ENCODE peak calls at places on chromosome 19, in five cellular contexts. K is GM23338, I is left ventricle myocardium inferior, S is heart left ventricle, O is A549. L is an unnamed sample. For H3K4me1, the result is how much of the 10 kb centered on the place peaks cover.

GRCh38 chr19:17648097-17648660 is 40.0 kb downstream of the UNC13A start:
- DNase-seq in S (no peak), O (no peak), K (peak), I (no peak), L (peak)

GRCh38 chr19:8340341-8341096 is 2.5 kb downstream of the KANK3 start:
- DNase-seq in K (peak), I (peak), S (peak), O (no peak), L (peak)

GRCh38 chr19:5624154-5624663 is 1.3 kb downstream of the SAFB start:
- DNase-seq in K (peak), S (peak), O (no peak), I (peak), L (peak)

GRCh38 chr19:47186337-47187022 is 44.5 kb downstream of the BBC3 start:
- DNase-seq in O (no peak), I (no peak), K (no peak), S (no peak), L (no peak)

GRCh38 chr19:19526581-19527370 is 1.9 kb upstream of the YJEFN3 start:
- DNase-seq in I (no peak), K (no peak), S (no peak), O (no peak), L (no peak)

GRCh38 chr19:47157455-47158321 is 27.1 kb downstream of the SAE1 start:
- DNase-seq in I (peak), S (peak), O (no peak), K (peak), L (peak)

GRCh38 chr19:53037101-53038097 is 7.1 kb upstream of the ERVV-2 start:
- DNase-seq in I (peak), S (peak), K (peak), O (no peak), L (peak)

GRCh38 chr19:4539697-4540581 is at the start of gene LRG1:
- DNase-seq in I (no peak), K (peak), S (no peak), O (no peak), L (no peak)

GRCh38 chr19:18425515-18426415 is 6.6 kb downstream of the SSBP4 start:
- DNase-seq in I (peak), K (peak), S (peak), O (no peak), L (peak)

GRCh38 chr19:670609-671075 is 5.5 kb upstream of the FSTL3 start:
- DNase-seq in S (no peak), I (no peak), K (peak), O (peak), L (no peak)

GRCh38 chr19:16078311-16078758 is 2.0 kb downstream of the TPM4 start:
- DNase-seq in I (no peak), K (no peak), O (no peak), S (peak), L (peak)
- H3K4me1 ChIP-seq in I (half or more), K (under half), O (half or more), S (under half), L (under half)

GRCh38 chr19:13429563-13429962 is 76.7 kb downstream of the CACNA1A start:
- DNase-seq in O (no peak), I (no peak), S (no peak), K (no peak), L (no peak)

GRCh38 chr19:13430790-13431582 is 75.3 kb downstream of the CACNA1A start:
- DNase-seq in I (peak), O (peak), S (peak), K (peak), L (peak)

GRCh38 chr19:13427273-13428051 is 78.8 kb downstream of the CACNA1A start:
- DNase-seq in S (no peak), K (no peak), I (no peak), O (no peak), L (no peak)

GRCh38 chr19:13425151-13425550 is 81.1 kb downstream of the CACNA1A start:
- DNase-seq in O (no peak), S (no peak), I (no peak), K (no peak), L (no peak)

DNA sequence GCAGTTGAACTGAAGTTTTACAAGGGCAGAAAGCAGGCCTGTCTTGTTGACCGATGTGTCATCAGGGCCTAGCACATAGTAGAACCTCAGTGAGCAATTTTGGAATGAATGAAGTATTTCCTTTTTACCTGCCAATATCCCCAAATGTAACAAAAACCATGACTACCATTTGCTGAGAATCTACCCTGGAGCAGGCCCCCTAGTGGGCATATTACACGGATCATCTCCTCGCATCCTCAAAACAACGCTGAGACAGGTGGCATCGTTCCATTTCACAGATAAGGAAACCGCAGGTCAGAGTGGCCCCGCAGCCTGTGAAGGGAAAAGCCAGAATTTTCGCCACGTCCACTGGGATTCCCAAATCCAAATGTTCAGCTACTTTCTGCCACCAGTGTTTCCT is 77.9 kb downstream of the CACNA1A start:
- DNase-seq in S (no peak), K (peak), I (no peak), O (no peak), L (no peak)
- TF ChIP-seq CTCF in S (peak), K (peak), I (peak), O (peak), L (no peak)

GRCh38 chr19:10295847-10296591 is 6.3 kb downstream of the ICAM5 start:
- DNase-seq in O (no peak), I (no peak), K (peak), S (no peak), L (no peak)
- H3K4me3 ChIP-seq in O (peak), I (peak), K (peak), S (no peak), L (no peak)

GRCh38 chr19:44746946-44747738 is 1.4 kb upstream of the BCL3 start:
- DNase-seq in S (peak), K (peak), I (peak), O (peak), L (peak)

GRCh38 chr19:44747739-44748425 is 626 bp upstream of the BCL3 start:
- DNase-seq in S (peak), O (peak), K (peak), I (peak), L (peak)

GRCh38 chr19:44749318-44749717 is 810 bp downstream of the BCL3 start:
- DNase-seq in I (no peak), K (no peak), S (no peak), O (no peak), L (no peak)

GRCh38 chr19:44749994-44750393 is 1.5 kb downstream of the BCL3 start:
- DNase-seq in S (no peak), K (no peak), O (no peak), I (no peak), L (no peak)

GRCh38 chr19:44748426-44749254 is at the start of gene BCL3:
- DNase-seq in I (peak), S (peak), O (no peak), K (peak), L (peak)
- H3K4me1 ChIP-seq in I (half or more), S (under half), O (half or more), K (under half), L (under half)

GRCh38 chr19:11692127-11692790 is 46.5 kb downstream of the ZNF823 start:
- DNase-seq in K (no peak), S (no peak), I (no peak), O (no peak), L (no peak)

GRCh38 chr19:11698231-11698630 is 40.5 kb downstream of the ZNF823 start:
- DNase-seq in I (no peak), O (no peak), S (no peak), K (no peak), L (no peak)

GRCh38 chr19:11697284-11697855 is 41.4 kb downstream of the ZNF823 start:
- DNase-seq in S (no peak), K (peak), I (no peak), O (no peak), L (no peak)

GRCh38 chr19:11694533-11695439 is 44.0 kb downstream of the ZNF823 start:
- DNase-seq in O (no peak), S (peak), I (peak), K (peak), L (peak)

GRCh38 chr19:11693505-11694499 is 44.9 kb downstream of the ZNF823 start:
- DNase-seq in O (no peak), S (no peak), I (no peak), K (peak), L (no peak)
- TF ChIP-seq CTCF in O (no peak), S (no peak), I (no peak), K (peak), L (no peak)

GRCh38 chr19:49436381-49437017 is 4.8 kb downstream of the SLC17A7 start:
- DNase-seq in I (no peak), S (no peak), O (no peak), K (peak), L (peak)

GRCh38 chr19:49438261-49438660 is 3.1 kb downstream of the SLC17A7 start:
- DNase-seq in K (no peak), I (no peak), S (no peak), O (no peak), L (no peak)

GRCh38 chr19:49435670-49436069 is 5.7 kb downstream of the SLC17A7 start:
- DNase-seq in K (no peak), O (no peak), S (no peak), I (no peak), L (no peak)

GRCh38 chr19:49434907-49435577 is 6.3 kb downstream of the SLC17A7 start:
- DNase-seq in K (no peak), S (no peak), O (peak), I (no peak), L (peak)

GRCh38 chr19:49437231-49437630 is 4.1 kb downstream of the SLC17A7 start:
- DNase-seq in S (no peak), I (no peak), K (no peak), O (no peak), L (no peak)
- H3K4me3 ChIP-seq in S (no peak), I (no peak), K (peak), O (no peak), L (no peak)

DNA sequence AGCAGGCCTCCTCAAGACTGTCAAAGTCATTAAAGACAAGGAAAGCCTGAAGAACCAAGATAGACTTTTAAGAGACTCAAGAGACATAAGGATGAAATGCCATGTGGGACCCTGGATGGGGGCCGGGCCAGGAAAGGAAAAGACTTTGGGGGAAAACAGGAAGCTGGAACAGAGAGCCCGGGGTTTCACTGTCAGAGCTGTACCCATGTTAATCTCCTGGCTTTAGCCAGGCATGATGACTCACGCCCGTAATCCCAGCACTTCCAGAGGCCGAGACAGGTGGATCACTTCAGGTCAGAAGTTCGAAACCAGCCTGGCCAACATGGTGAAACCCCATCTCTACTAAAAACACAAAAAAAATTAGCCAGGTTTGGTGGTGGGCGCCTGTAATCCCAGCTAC is 5.6 kb upstream of the KLF16 start:
- DNase-seq in K (no peak), S (no peak), O (no peak), I (no peak), L (no peak)
- H3K4me1 ChIP-seq in K (under half), S (under half), O (under half), I (under half), L (under half)

DNA sequence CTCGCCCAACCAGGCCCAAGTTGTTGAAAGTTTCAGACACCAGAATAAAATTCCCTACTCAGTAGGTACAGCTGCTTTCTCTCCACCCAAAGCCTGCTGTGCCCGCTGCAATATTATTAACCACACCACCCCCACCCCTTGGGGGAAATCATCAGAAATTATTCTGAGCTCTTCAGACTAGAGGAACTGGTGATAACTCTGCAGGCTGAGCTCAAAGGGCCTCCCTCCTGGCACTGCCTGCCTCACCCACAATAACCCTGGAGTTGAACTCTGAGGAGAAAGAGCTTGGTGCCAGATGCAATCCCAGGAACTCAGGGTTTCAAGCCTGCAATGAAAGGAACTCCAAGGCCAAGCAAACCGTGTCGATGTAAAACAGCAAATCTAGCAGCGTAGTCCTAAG is 381.7 kb upstream of the ZNF507 start:
- DNase-seq in S (peak), I (peak), K (no peak), O (no peak), L (peak)
- TF ChIP-seq CTCF in S (no peak), I (no peak), K (no peak), O (no peak), L (no peak)

GRCh38 chr19:55069859-55070225 is 5.8 kb upstream of the EPS8L1 start:
- DNase-seq in K (no peak), S (no peak), O (no peak), I (no peak), L (no peak)

GRCh38 chr19:55067869-55068268 is 4.9 kb upstream of the RDH13 start:
- DNase-seq in O (no peak), S (no peak), I (no peak), K (no peak), L (no peak)

GRCh38 chr19:55069137-55069858 is 6.3 kb upstream of the RDH13 start:
- DNase-seq in K (peak), I (no peak), O (peak), S (no peak), L (no peak)

GRCh38 chr19:55070755-55071502 is 4.7 kb upstream of the EPS8L1 start:
- DNase-seq in I (no peak), K (no peak), O (peak), S (no peak), L (no peak)

GRCh38 chr19:55068803-55069136 is 5.8 kb upstream of the RDH13 start:
- DNase-seq in I (no peak), K (no peak), O (no peak), S (no peak), L (no peak)
- H3K4me3 ChIP-seq in I (peak), K (peak), O (peak), S (no peak), L (no peak)

L was measured in testis.